ENCODE peak calls at places on chromosomes 2 and 18, in five cellular contexts. A is cerebellar cortex, P is lower lobe of right lung, N is GM23338, U is NCI-H774. D is an unnamed sample.

GRCh38 chr2:20514596-20515269 is 67.9 kb downstream of the RHOB start:
- DNase-seq in A (no peak), P (no peak), N (peak), U (no peak), D (no peak)

GRCh38 chr2:98769784-98770183 is 38.9 kb upstream of the MGAT4A start:
- DNase-seq in A (peak), P (no peak), N (peak), U (peak), D (peak)

GRCh38 chr2:195535911-195536522 is 121.0 kb upstream of the SLC39A10 start:
- DNase-seq in A (no peak), P (peak), N (no peak), U (no peak), D (no peak)

GRCh38 chr18:48864876-48865275 is 85.9 kb downstream of the SMAD7 start:
- DNase-seq in A (no peak), P (peak), N (no peak), U (no peak), D (no peak)

GRCh38 chr18:27605107-27605834 is 420.2 kb upstream of the CHST9 start:
- DNase-seq in A (peak), P (no peak), N (peak), U (peak), D (peak)

GRCh38 chr2:238459081-238459629 is 32.4 kb downstream of the ASB1 start:
- DNase-seq in A (no peak), P (no peak), N (no peak), U (no peak), D (no peak)

GRCh38 chr2:191049728-191050639 is 36.0 kb upstream of the STAT1 start:
- DNase-seq in A (no peak), P (no peak), N (no peak), U (no peak), D (no peak)

GRCh38 chr2:14632133-14632936 is at the start of gene LRATD1:
- DNase-seq in A (peak), P (peak), N (peak), U (peak), D (peak)

GRCh38 chr2:29596584-29596983 is 324.8 kb downstream of the ALK start:
- DNase-seq in A (no peak), P (no peak), N (no peak), U (no peak), D (no peak)

GRCh38 chr2:72561621-72562318 is 264.1 kb downstream of the EXOC6B start:
- DNase-seq in A (no peak), P (no peak), N (peak), U (no peak), D (no peak)

GRCh38 chr2:182870227-182870626 is 3.8 kb upstream of the FRZB start:
- DNase-seq in A (peak), P (no peak), N (peak), U (peak), D (peak)

GRCh38 chr2:128797937-128798336 is 479.3 kb upstream of the HS6ST1 start:
- DNase-seq in A (no peak), P (no peak), N (no peak), U (no peak), D (no peak)

GRCh38 chr2:112646102-112646719 is 472 bp downstream of the SLC20A1 start:
- DNase-seq in A (no peak), P (no peak), N (peak), U (peak), D (peak)

GRCh38 chr2:206863721-206864120 is 75.6 kb upstream of the CPO start:
- DNase-seq in A (no peak), P (no peak), N (no peak), U (no peak), D (no peak)

GRCh38 chr2:232292395-232293154 is 86.0 kb upstream of the ALPP start:
- DNase-seq in A (peak), P (peak), N (peak), U (no peak), D (no peak)

GRCh38 chr2:1632006-1632348 is 112.3 kb downstream of the PXDN start:
- DNase-seq in A (no peak), P (no peak), N (no peak), U (no peak), D (no peak)

GRCh38 chr2:158845869-158846268 is 50.8 kb downstream of the DAPL1 start:
- DNase-seq in A (no peak), P (no peak), N (peak), U (no peak), D (peak)

GRCh38 chr2:133139847-133140533 is 428.3 kb downstream of the NCKAP5 start:
- DNase-seq in A (no peak), P (no peak), N (peak), U (no peak), D (no peak)

GRCh38 chr2:209351636-209352035 is 72.2 kb upstream of the MAP2 start:
- DNase-seq in A (no peak), P (no peak), N (no peak), U (no peak), D (no peak)

GRCh38 chr2:3703741-3704355 is 473 bp downstream of the DCDC2C start:
- DNase-seq in A (no peak), P (no peak), N (peak), U (no peak), D (no peak)

GRCh38 chr2:3243804-3244203 is 133.8 kb downstream of the EIPR1 start:
- DNase-seq in A (no peak), P (no peak), N (peak), U (no peak), D (no peak)

GRCh38 chr2:149994057-149994728 is 406.6 kb upstream of the MMADHC start:
- DNase-seq in A (peak), P (no peak), N (no peak), U (no peak), D (peak)

GRCh38 chr2:144389151-144389929 is 130.6 kb downstream of the ZEB2 start:
- DNase-seq in A (no peak), P (peak), N (peak), U (peak), D (no peak)

GRCh38 chr2:25853038-25853638 is 25.1 kb downstream of the ASXL2 start:
- DNase-seq in A (no peak), P (no peak), N (no peak), U (no peak), D (no peak)

GRCh38 chr18:33014060-33014796 is 241.4 kb upstream of the KLHL14 start:
- DNase-seq in A (no peak), P (no peak), N (no peak), U (no peak), D (no peak)

GRCh38 chr2:178298785-178299212 is 104.5 kb downstream of the OSBPL6 start:
- DNase-seq in A (no peak), P (no peak), N (no peak), U (no peak), D (no peak)

GRCh38 chr2:85778646-85779364 is 25.0 kb downstream of the ATOH8 start:
- DNase-seq in A (no peak), P (no peak), N (no peak), U (no peak), D (no peak)

GRCh38 chr2:84970266-84970955 is 550 bp upstream of the KCMF1 start:
- DNase-seq in A (no peak), P (peak), N (peak), U (no peak), D (peak)

GRCh38 chr2:207157162-207157481 is 8.6 kb downstream of the KLF7 start:
- DNase-seq in A (no peak), P (no peak), N (no peak), U (no peak), D (no peak)

GRCh38 chr2:176114120-176114929 is 2.3 kb upstream of the HOXD10 start:
- DNase-seq in A (no peak), P (no peak), N (no peak), U (peak), D (peak)

GRCh38 chr2:232721882-232722281 is 24.8 kb downstream of the GIGYF2 start:
- DNase-seq in A (no peak), P (no peak), N (no peak), U (no peak), D (no peak)

GRCh38 chr2:8966123-8966908 is 37.2 kb downstream of the MBOAT2 start:
- DNase-seq in A (no peak), P (no peak), N (no peak), U (no peak), D (no peak)

GRCh38 chr2:30710016-30710415 is 97.2 kb downstream of the CAPN13 start:
- DNase-seq in A (no peak), P (no peak), N (no peak), U (no peak), D (no peak)

GRCh38 chr2:34261701-34262100 is 662.6 kb upstream of the FAM98A start:
- DNase-seq in A (no peak), P (no peak), N (peak), U (no peak), D (no peak)

GRCh38 chr2:104965900-104966299 is 72.0 kb upstream of the MRPS9 start:
- DNase-seq in A (no peak), P (no peak), N (peak), U (no peak), D (no peak)

GRCh38 chr2:70956141-70956540 is 20.4 kb downstream of the ATP6V1B1 start:
- DNase-seq in A (no peak), P (no peak), N (no peak), U (no peak), D (no peak)